ENCODE peak calls at places on chromosomes 16 and 17, in four cellular contexts. Y, H, C and V are unnamed samples.

GRCh38 chr16:13923703-13924298 is 3.8 kb downstream of the ERCC4 start:
- DNase-seq in Y (peak; percentile 37), H (no peak), C (no peak), V (no peak)

GRCh38 chr17:50055055-50055425 is 870 bp upstream of the ITGA3 start:
- DNase-seq in Y (no peak), H (peak; percentile 44), C (no peak), V (no peak)

GRCh38 chr16:84618428-84619102 is 687 bp upstream of the COTL1 start:
- DNase-seq in Y (no peak), H (no peak), C (no peak), V (no peak)

GRCh38 chr16:56637814-56638750 is at the start of gene MT1A:
- DNase-seq in Y (no peak), H (peak; percentile 37), C (no peak), V (peak; percentile 96)

GRCh38 chr17:71792966-71793365 is 327.9 kb upstream of the SOX9 start:
- DNase-seq in Y (no peak), H (no peak), C (no peak), V (no peak)

GRCh38 chr16:57226701-57227621 is 18.1 kb upstream of the ARL2BP start:
- DNase-seq in Y (no peak), H (no peak), C (no peak), V (no peak)

GRCh38 chr17:46818929-46819859 is 702 bp upstream of the WNT3 start:
- DNase-seq in Y (no peak), H (peak; percentile 35), C (no peak), V (no peak)

GRCh38 chr16:23380501-23380951 is 72.5 kb downstream of the COG7 start:
- DNase-seq in Y (no peak), H (no peak), C (no peak), V (peak; percentile 73)

GRCh38 chr17:20202141-20202574 is 193.0 kb downstream of the SPECC1 start:
- DNase-seq in Y (no peak), H (no peak), C (no peak), V (no peak)

GRCh38 chr17:77136420-77136767 is 4.4 kb upstream of the SEC14L1 start:
- DNase-seq in Y (no peak), H (no peak), C (no peak), V (no peak)

GRCh38 chr16:13453325-13453724 is 466.6 kb upstream of the ERCC4 start:
- DNase-seq in Y (no peak), H (no peak), C (no peak), V (no peak)

GRCh38 chr16:2082171-2082982 is 34.6 kb downstream of the TSC2 start:
- DNase-seq in Y (no peak), H (no peak), C (no peak), V (no peak)

GRCh38 chr17:47299239-47299910 is 24.4 kb upstream of the EFCAB13 start:
- DNase-seq in Y (no peak), H (no peak), C (no peak), V (no peak)

GRCh38 chr17:35373532-35373983 is at the start of gene SLFN11:
- DNase-seq in Y (peak; percentile 46), H (peak; percentile 94), C (peak; percentile 61), V (peak; percentile 96)

GRCh38 chr17:17792143-17792550 is 44.6 kb downstream of the SREBF1 start:
- DNase-seq in Y (no peak), H (no peak), C (no peak), V (no peak)

GRCh38 chr16:49458221-49458620 is 84.6 kb downstream of the C16orf78 start:
- DNase-seq in Y (no peak), H (no peak), C (no peak), V (peak; percentile 58)

GRCh38 chr17:76534831-76535732 is 2.4 kb downstream of the CYGB start:
- DNase-seq in Y (no peak), H (no peak), C (no peak), V (peak; percentile 71)

GRCh38 chr16:23678430-23679273 is at the start of gene PLK1:
- DNase-seq in Y (peak; percentile 95), H (peak; percentile 92), C (peak; percentile 27), V (peak; percentile 94)

GRCh38 chr17:38761612-38762011 is 9.1 kb downstream of the PSMB3 start:
- DNase-seq in Y (peak; percentile 79), H (peak; percentile 63), C (no peak), V (no peak)

GRCh38 chr17:2138768-2139167 is 83.9 kb downstream of the HIC1 start:
- DNase-seq in Y (no peak), H (no peak), C (no peak), V (no peak)

GRCh38 chr17:80793851-80794267 is 197.8 kb upstream of the CHMP6 start:
- DNase-seq in Y (no peak), H (no peak), C (no peak), V (peak; percentile 30)

GRCh38 chr17:17151541-17151940 is 54.6 kb downstream of the PLD6 start:
- DNase-seq in Y (no peak), H (no peak), C (no peak), V (no peak)

GRCh38 chr17:42389135-42389417 is 834 bp upstream of the STAT3 start:
- DNase-seq in Y (no peak), H (peak; percentile 92), C (no peak), V (no peak)

GRCh38 chr16:50573279-50573678 is 25.1 kb downstream of the NKD1 start:
- DNase-seq in Y (no peak), H (no peak), C (no peak), V (no peak)

GRCh38 chr17:1110524-1110843 is 69.3 kb downstream of the ABR start:
- DNase-seq in Y (no peak), H (no peak), C (no peak), V (no peak)

GRCh38 chr16:72098936-72099335 is 5.3 kb downstream of the DHX38 start:
- DNase-seq in Y (no peak), H (no peak), C (no peak), V (no peak)

GRCh38 chr17:75739801-75740200 is 18.5 kb downstream of the ITGB4 start:
- DNase-seq in Y (no peak), H (no peak), C (no peak), V (no peak)

GRCh38 chr17:79658811-79659207 is 48.0 kb upstream of the RBFOX3 start:
- DNase-seq in Y (peak; percentile 75), H (no peak), C (no peak), V (no peak)

GRCh38 chr17:40818343-40818732 is 4.1 kb downstream of the KRT10 start:
- DNase-seq in Y (no peak), H (no peak), C (no peak), V (no peak)

GRCh38 chr17:76946772-76947135 is 78.5 kb downstream of the MGAT5B start:
- DNase-seq in Y (no peak), H (no peak), C (no peak), V (no peak)

GRCh38 chr17:29617481-29618271 is 5.0 kb downstream of the CORO6 start:
- DNase-seq in Y (peak; percentile 97), H (peak; percentile 92), C (peak; percentile 76), V (peak; percentile 95)

GRCh38 chr16:55663225-55663624 is 7.4 kb downstream of the SLC6A2 start:
- DNase-seq in Y (no peak), H (no peak), C (no peak), V (no peak)

GRCh38 chr17:1160591-1161041 is 19.2 kb downstream of the ABR start:
- DNase-seq in Y (no peak), H (no peak), C (no peak), V (no peak)

GRCh38 chr16:57747996-57748395 is 12.4 kb downstream of the KATNB1 start:
- DNase-seq in Y (no peak), H (no peak), C (no peak), V (no peak)